ENCODE peak calls at places on chromosome 12, in nine cellular contexts. M is NCI-H1436, D is ovary, I is cardiac muscle cell, G is breast epithelium, P is myocyte, A is T-helper 9 cell, Q is EH, O is amniotic stem cell. C is an unnamed sample.

GRCh38 chr12:52949413-52950331 is 754 bp downstream of the KRT18 start:
- DNase-seq in O (no peak), G (peak; percentile 82), I (peak; percentile 94), D (no peak), P (no peak), M (peak; percentile 8), Q (peak; percentile 97), A (no peak), C (no peak)

GRCh38 chr12:109497675-109498074 is 20.2 kb downstream of the UBE3B start:
- DNase-seq in P (no peak), Q (no peak), D (no peak), G (no peak), I (no peak), O (no peak), M (no peak), A (no peak), C (no peak)

GRCh38 chr12:93563807-93564538 is 8.5 kb upstream of the SOCS2 start:
- DNase-seq in O (no peak), A (no peak), G (peak; percentile 65), M (no peak), P (peak; percentile 40), I (peak; percentile 47), Q (peak; percentile 39), D (no peak), C (peak; percentile 45)

GRCh38 chr12:104219361-104219892 is 3.8 kb downstream of the TXNRD1 start:
- DNase-seq in M (peak; percentile 56), I (peak; percentile 99), D (no peak), P (peak; percentile 74), A (no peak), Q (peak; percentile 99), G (no peak), O (peak; percentile 99), C (no peak)

GRCh38 chr12:22477166-22477893 is 67.0 kb downstream of the C2CD5 start:
- DNase-seq in M (no peak), G (no peak), D (no peak), I (peak; percentile 93), O (peak; percentile 42), P (peak; percentile 36), Q (peak; percentile 86), A (no peak), C (no peak)

GRCh38 chr12:14495326-14495725 is 72.4 kb downstream of the PLBD1 start:
- DNase-seq in A (no peak), M (no peak), G (no peak), I (no peak), D (no peak), Q (no peak), O (no peak), P (no peak), C (no peak)

GRCh38 chr12:130555628-130556485 is 160.2 kb downstream of the RIMBP2 start:
- DNase-seq in G (no peak), M (peak; percentile 84), Q (no peak), D (no peak), P (no peak), I (no peak), A (no peak), O (no peak), C (no peak)

GRCh38 chr12:65585648-65586420 is 238.4 kb upstream of the HMGA2 start:
- DNase-seq in M (no peak), G (no peak), A (no peak), D (no peak), Q (no peak), I (no peak), O (no peak), P (peak; percentile 58), C (no peak)

GRCh38 chr12:15924956-15925355 is 13.8 kb downstream of the DERA start:
- DNase-seq in D (no peak), P (no peak), G (no peak), I (no peak), A (no peak), Q (no peak), O (no peak), M (no peak), C (no peak)

GRCh38 chr12:121511931-121512330 is 68.9 kb downstream of the KDM2B start:
- DNase-seq in A (no peak), M (no peak), D (no peak), Q (no peak), I (no peak), O (no peak), G (no peak), P (no peak), C (no peak)

GRCh38 chr12:93426406-93426805 is 15.3 kb downstream of the UBE2N start:
- DNase-seq in A (no peak), G (no peak), I (no peak), M (no peak), P (no peak), D (no peak), Q (no peak), O (no peak), C (no peak)

GRCh38 chr12:54229624-54230212 is 40.9 kb upstream of the SMUG1 start:
- DNase-seq in O (peak; percentile 91), D (no peak), P (peak; percentile 77), G (no peak), A (no peak), Q (peak; percentile 98), M (no peak), I (peak; percentile 94), C (no peak)

GRCh38 chr12:53300187-53300586 is 692 bp downstream of the MYG1 start:
- DNase-seq in O (no peak), Q (peak; percentile 68), D (no peak), A (no peak), I (peak; percentile 57), P (peak; percentile 22), M (no peak), G (no peak), C (no peak)

GRCh38 chr12:104999347-104999685 is 13.2 kb downstream of the NOPCHAP1 start:
- DNase-seq in A (no peak), D (no peak), I (no peak), G (no peak), O (no peak), Q (no peak), P (no peak), M (no peak), C (no peak)

GRCh38 chr12:30021046-30021833 is 237.5 kb upstream of the TMTC1 start:
- DNase-seq in I (peak; percentile 88), P (no peak), G (no peak), Q (no peak), M (no peak), A (no peak), D (no peak), O (no peak), C (no peak)

GRCh38 chr12:115253049-115253448 is 569.1 kb upstream of the TBX3 start:
- DNase-seq in I (no peak), G (no peak), M (no peak), D (no peak), Q (no peak), P (no peak), A (no peak), O (no peak), C (no peak)

GRCh38 chr12:96456265-96456974 is 33.0 kb upstream of the CFAP54 start:
- DNase-seq in O (no peak), D (no peak), A (no peak), G (no peak), P (no peak), Q (no peak), M (no peak), I (no peak), C (no peak)

GRCh38 chr12:52826611-52827498 is 7.3 kb downstream of the KRT79 start:
- DNase-seq in P (no peak), G (no peak), M (no peak), I (no peak), O (no peak), Q (peak; percentile 37), D (no peak), A (no peak), C (no peak)

GRCh38 chr12:120394483-120395367 is 25.8 kb upstream of the MSI1 start:
- DNase-seq in M (peak; percentile 48), P (no peak), A (no peak), O (no peak), Q (no peak), D (no peak), I (no peak), G (peak; percentile 89), C (no peak)

GRCh38 chr12:89706551-89707348 is 1.9 kb downstream of the ATP2B1 start:
- DNase-seq in A (no peak), I (peak; percentile 22), Q (peak; percentile 13), O (no peak), M (no peak), G (no peak), P (peak; percentile 83), D (no peak), C (no peak)

GRCh38 chr12:124296295-124296915 is 1.5 kb downstream of the RFLNA start:
- DNase-seq in A (no peak), Q (no peak), I (no peak), O (no peak), P (no peak), M (no peak), D (no peak), G (no peak), C (no peak)

GRCh38 chr12:54036620-54037359 is 3.9 kb downstream of the HOXC5 start:
- DNase-seq in A (no peak), Q (peak; percentile 27), O (no peak), G (no peak), I (no peak), D (no peak), M (peak; percentile 12), P (peak; percentile 66), C (no peak)

GRCh38 chr12:64780531-64781373 is 21.5 kb upstream of the GNS start:
- DNase-seq in Q (peak; percentile 21), O (no peak), I (no peak), G (no peak), D (peak; percentile 62), A (no peak), M (peak; percentile 20), P (peak; percentile 11), C (no peak)

GRCh38 chr12:47316609-47317049 is 236.9 kb upstream of the AMIGO2 start:
- DNase-seq in M (no peak), G (no peak), D (no peak), P (peak; percentile 14), Q (peak; percentile 29), I (peak; percentile 50), A (no peak), O (no peak), C (no peak)

GRCh38 chr12:55132816-55133215 is 6.6 kb downstream of the OR9K2 start:
- DNase-seq in M (no peak), Q (no peak), P (no peak), D (no peak), I (no peak), G (no peak), O (no peak), A (no peak), C (no peak)

GRCh38 chr12:111768159-111768895 is 1.6 kb downstream of the ALDH2 start:
- DNase-seq in P (no peak), Q (no peak), A (no peak), G (no peak), D (no peak), O (no peak), M (no peak), I (no peak), C (no peak)

GRCh38 chr12:48542300-48542928 is 17.0 kb downstream of the OR8S1 start:
- DNase-seq in Q (peak; percentile 37), D (no peak), P (peak; percentile 47), I (peak; percentile 53), O (no peak), A (peak; percentile 13), G (no peak), M (no peak), C (peak; percentile 63)

GRCh38 chr12:113149361-113150150 is at the start of gene CFAP73:
- DNase-seq in Q (peak; percentile 92), P (peak; percentile 91), I (peak; percentile 96), G (peak; percentile 65), D (peak; percentile 66), A (no peak), M (peak; percentile 58), O (peak; percentile 53), C (no peak)

GRCh38 chr12:50556273-50556672 is 51.5 kb downstream of the DIP2B start:
- DNase-seq in I (no peak), D (no peak), O (no peak), M (no peak), Q (no peak), A (no peak), G (no peak), P (no peak), C (no peak)

GRCh38 chr12:101567918-101568317 is 26.9 kb upstream of the MYBPC1 start:
- DNase-seq in M (no peak), G (no peak), Q (no peak), O (no peak), P (no peak), I (no peak), A (no peak), D (no peak), C (no peak)

GRCh38 chr12:1552978-1553471 is 41.4 kb downstream of the FBXL14 start:
- DNase-seq in O (peak; percentile 39), A (no peak), D (no peak), M (no peak), I (no peak), Q (peak; percentile 98), G (no peak), P (no peak), C (no peak)